ENCODE peak calls at places on chromosome 12, in four cellular contexts. One of them, this sample, is unnamed.

GRCh38 chr12:109598428-109598854 is 24.8 kb downstream of the MVK start:
- DNase-seq in H9: no peak
- DNase-seq in GM23338: no peak
- DNase-seq in activated CD8-positive, alpha-beta T cell treated with anti-CD3 and anti-CD28 coated beads for 36 hours: no peak
- DNase-seq in this sample: no peak

GRCh38 chr12:130480887-130481286 is 143.2 kb downstream of the PIWIL1 start:
- DNase-seq in activated CD8-positive, alpha-beta T cell treated with anti-CD3 and anti-CD28 coated beads for 36 hours: no peak
- DNase-seq in GM23338: no peak
- DNase-seq in H9: no peak
- DNase-seq in this sample: no peak

GRCh38 chr12:117507547-117507946 is 146.1 kb upstream of the NOS1 start:
- DNase-seq in GM23338: no peak
- DNase-seq in H9: no peak
- DNase-seq in activated CD8-positive, alpha-beta T cell treated with anti-CD3 and anti-CD28 coated beads for 36 hours: no peak
- DNase-seq in this sample: no peak

GRCh38 chr12:124453419-124454351 is 113.7 kb downstream of the NCOR2 start:
- DNase-seq in activated CD8-positive, alpha-beta T cell treated with anti-CD3 and anti-CD28 coated beads for 36 hours: peak
- DNase-seq in H9: no peak
- DNase-seq in GM23338: no peak
- DNase-seq in this sample: peak

GRCh38 chr12:90163975-90164374 is 455.3 kb upstream of the ATP2B1 start:
- DNase-seq in activated CD8-positive, alpha-beta T cell treated with anti-CD3 and anti-CD28 coated beads for 36 hours: peak
- DNase-seq in GM23338: peak
- DNase-seq in H9: no peak
- DNase-seq in this sample: no peak

GRCh38 chr12:132319359-132319950 is 9.9 kb downstream of the GALNT9 start:
- DNase-seq in GM23338: no peak
- DNase-seq in activated CD8-positive, alpha-beta T cell treated with anti-CD3 and anti-CD28 coated beads for 36 hours: no peak
- DNase-seq in H9: no peak
- DNase-seq in this sample: no peak

GRCh38 chr12:5493018-5493417 is 61.1 kb downstream of the NTF3 start:
- DNase-seq in H9: no peak
- DNase-seq in GM23338: peak
- DNase-seq in activated CD8-positive, alpha-beta T cell treated with anti-CD3 and anti-CD28 coated beads for 36 hours: no peak
- DNase-seq in this sample: no peak

GRCh38 chr12:92581579-92581978 is 121.2 kb upstream of the PLEKHG7 start:
- DNase-seq in H9: no peak
- DNase-seq in activated CD8-positive, alpha-beta T cell treated with anti-CD3 and anti-CD28 coated beads for 36 hours: no peak
- DNase-seq in GM23338: no peak
- DNase-seq in this sample: no peak

GRCh38 chr12:87756111-87756510 is 273.1 kb downstream of the C12orf50 start:
- DNase-seq in H9: no peak
- DNase-seq in activated CD8-positive, alpha-beta T cell treated with anti-CD3 and anti-CD28 coated beads for 36 hours: no peak
- DNase-seq in GM23338: no peak
- DNase-seq in this sample: no peak

GRCh38 chr12:45268672-45269406 is 52.9 kb downstream of the ANO6 start:
- DNase-seq in activated CD8-positive, alpha-beta T cell treated with anti-CD3 and anti-CD28 coated beads for 36 hours: no peak
- DNase-seq in GM23338: peak
- DNase-seq in H9: no peak
- DNase-seq in this sample: peak

GRCh38 chr12:88298761-88299242 is 156.7 kb downstream of the TMTC3 start:
- DNase-seq in GM23338: peak
- DNase-seq in H9: no peak
- DNase-seq in activated CD8-positive, alpha-beta T cell treated with anti-CD3 and anti-CD28 coated beads for 36 hours: peak
- DNase-seq in this sample: no peak

GRCh38 chr12:124518051-124518932 is 49.1 kb downstream of the NCOR2 start:
- DNase-seq in activated CD8-positive, alpha-beta T cell treated with anti-CD3 and anti-CD28 coated beads for 36 hours: no peak
- DNase-seq in H9: no peak
- DNase-seq in GM23338: no peak
- DNase-seq in this sample: no peak

GRCh38 chr12:86712425-86712843 is 456.2 kb upstream of the MGAT4C start:
- DNase-seq in GM23338: no peak
- DNase-seq in activated CD8-positive, alpha-beta T cell treated with anti-CD3 and anti-CD28 coated beads for 36 hours: no peak
- DNase-seq in H9: no peak
- DNase-seq in this sample: no peak

GRCh38 chr12:49705479-49706267 is 1.5 kb downstream of the FMNL3 start:
- DNase-seq in H9: peak
- DNase-seq in activated CD8-positive, alpha-beta T cell treated with anti-CD3 and anti-CD28 coated beads for 36 hours: peak
- DNase-seq in GM23338: peak
- DNase-seq in this sample: peak

GRCh38 chr12:95836185-95836609 is 22.6 kb upstream of the SNRPF start:
- DNase-seq in activated CD8-positive, alpha-beta T cell treated with anti-CD3 and anti-CD28 coated beads for 36 hours: no peak
- DNase-seq in H9: no peak
- DNase-seq in GM23338: no peak
- DNase-seq in this sample: no peak

DNA sequence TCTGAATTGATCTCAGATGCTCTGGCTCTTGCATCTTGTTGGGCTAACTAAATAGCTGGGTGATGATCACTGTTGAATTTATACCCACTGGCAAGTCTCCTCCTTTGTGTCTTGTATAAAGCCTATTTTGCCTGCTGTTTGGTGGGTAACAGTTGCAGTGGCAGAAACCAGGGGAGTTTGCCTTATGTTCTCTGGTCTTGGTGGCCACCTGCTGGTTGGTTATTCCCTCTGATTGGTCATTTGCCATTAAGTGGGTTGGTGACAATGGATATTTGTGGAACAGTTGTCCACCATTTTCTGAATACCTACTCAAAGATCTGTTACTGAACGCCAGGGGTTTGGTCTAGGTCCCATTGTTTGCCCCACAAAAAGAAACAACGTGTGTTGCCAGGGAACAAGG is 52.1 kb downstream of the AVPR1A start:
- DNase-seq in GM23338: peak
- DNase-seq in activated CD8-positive, alpha-beta T cell treated with anti-CD3 and anti-CD28 coated beads for 36 hours: no peak
- DNase-seq in H9: no peak
- DNase-seq in this sample: no peak
- TF ChIP-seq CTCF in GM23338: peak
- TF ChIP-seq CTCF in activated CD8-positive, alpha-beta T cell treated with anti-CD3 and anti-CD28 coated beads for 36 hours: no peak
- TF ChIP-seq CTCF in H9: peak
- TF ChIP-seq CTCF in this sample: no peak

GRCh38 chr12:47737936-47738335 is 12.6 kb upstream of the ENDOU start:
- DNase-seq in GM23338: no peak
- DNase-seq in activated CD8-positive, alpha-beta T cell treated with anti-CD3 and anti-CD28 coated beads for 36 hours: no peak
- DNase-seq in H9: no peak
- DNase-seq in this sample: peak

GRCh38 chr12:47735649-47736048 is 10.4 kb upstream of the ENDOU start:
- DNase-seq in GM23338: no peak
- DNase-seq in activated CD8-positive, alpha-beta T cell treated with anti-CD3 and anti-CD28 coated beads for 36 hours: no peak
- DNase-seq in H9: no peak
- DNase-seq in this sample: peak

GRCh38 chr12:47734725-47735480 is 9.6 kb upstream of the ENDOU start:
- DNase-seq in H9: peak
- DNase-seq in GM23338: peak
- DNase-seq in activated CD8-positive, alpha-beta T cell treated with anti-CD3 and anti-CD28 coated beads for 36 hours: no peak
- DNase-seq in this sample: no peak

GRCh38 chr12:47736216-47736615 is 10.9 kb upstream of the ENDOU start:
- DNase-seq in GM23338: no peak
- DNase-seq in activated CD8-positive, alpha-beta T cell treated with anti-CD3 and anti-CD28 coated beads for 36 hours: no peak
- DNase-seq in H9: no peak
- DNase-seq in this sample: no peak

GRCh38 chr12:47736877-47737676 is 11.8 kb upstream of the ENDOU start:
- DNase-seq in GM23338: no peak
- DNase-seq in activated CD8-positive, alpha-beta T cell treated with anti-CD3 and anti-CD28 coated beads for 36 hours: no peak
- DNase-seq in H9: peak
- DNase-seq in this sample: no peak
- TF ChIP-seq CTCF in GM23338: no peak
- TF ChIP-seq CTCF in activated CD8-positive, alpha-beta T cell treated with anti-CD3 and anti-CD28 coated beads for 36 hours: no peak
- TF ChIP-seq CTCF in H9: no peak
- TF ChIP-seq CTCF in this sample: no peak

DNA sequence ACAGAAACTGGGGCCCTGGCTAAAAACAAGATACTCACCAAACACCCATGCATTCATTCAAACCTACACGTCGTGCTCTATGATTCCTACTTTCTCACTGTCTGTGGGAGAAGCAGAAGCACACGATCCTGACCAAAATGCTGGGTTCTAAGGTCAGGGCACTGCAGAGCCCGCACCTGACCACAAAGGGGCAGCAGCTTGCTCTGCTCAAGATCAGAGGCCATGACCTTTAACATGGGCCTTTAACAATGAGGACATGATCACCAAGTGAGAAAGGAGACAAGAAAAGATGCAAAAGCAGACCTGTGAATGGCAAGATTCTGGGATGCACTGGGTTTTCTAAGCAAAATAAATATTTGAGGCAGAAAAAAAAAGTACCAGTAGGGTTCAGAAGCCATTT is 40.1 kb upstream of the VPS33A start:
- DNase-seq in H9: peak
- DNase-seq in activated CD8-positive, alpha-beta T cell treated with anti-CD3 and anti-CD28 coated beads for 36 hours: peak
- DNase-seq in GM23338: peak
- DNase-seq in this sample: no peak
- TF ChIP-seq CTCF in H9: peak
- TF ChIP-seq CTCF in activated CD8-positive, alpha-beta T cell treated with anti-CD3 and anti-CD28 coated beads for 36 hours: no peak
- TF ChIP-seq CTCF in GM23338: peak
- TF ChIP-seq CTCF in this sample: peak

GRCh38 chr12:30323008-30323407 is 372.7 kb downstream of the IPO8 start:
- DNase-seq in activated CD8-positive, alpha-beta T cell treated with anti-CD3 and anti-CD28 coated beads for 36 hours: no peak
- DNase-seq in H9: no peak
- DNase-seq in GM23338: no peak
- DNase-seq in this sample: no peak
- TF ChIP-seq CTCF in activated CD8-positive, alpha-beta T cell treated with anti-CD3 and anti-CD28 coated beads for 36 hours: no peak
- TF ChIP-seq CTCF in H9: no peak
- TF ChIP-seq CTCF in GM23338: no peak
- TF ChIP-seq CTCF in this sample: no peak

GRCh38 chr12:57474862-57475261 is 4.8 kb downstream of the ARHGAP9 start:
- DNase-seq in H9: no peak
- DNase-seq in activated CD8-positive, alpha-beta T cell treated with anti-CD3 and anti-CD28 coated beads for 36 hours: no peak
- DNase-seq in GM23338: no peak
- DNase-seq in this sample: no peak

GRCh38 chr12:57477710-57478681 is 1.7 kb downstream of the ARHGAP9 start:
- DNase-seq in H9: no peak
- DNase-seq in activated CD8-positive, alpha-beta T cell treated with anti-CD3 and anti-CD28 coated beads for 36 hours: peak
- DNase-seq in GM23338: no peak
- DNase-seq in this sample: peak

GRCh38 chr12:57475271-57476161 is 4.2 kb downstream of the ARHGAP9 start:
- DNase-seq in activated CD8-positive, alpha-beta T cell treated with anti-CD3 and anti-CD28 coated beads for 36 hours: peak
- DNase-seq in GM23338: peak
- DNase-seq in H9: peak
- DNase-seq in this sample: peak

GRCh38 chr12:57476993-57477709 is 2.5 kb downstream of the ARHGAP9 start:
- DNase-seq in activated CD8-positive, alpha-beta T cell treated with anti-CD3 and anti-CD28 coated beads for 36 hours: peak
- DNase-seq in GM23338: no peak
- DNase-seq in H9: no peak
- DNase-seq in this sample: no peak

DNA sequence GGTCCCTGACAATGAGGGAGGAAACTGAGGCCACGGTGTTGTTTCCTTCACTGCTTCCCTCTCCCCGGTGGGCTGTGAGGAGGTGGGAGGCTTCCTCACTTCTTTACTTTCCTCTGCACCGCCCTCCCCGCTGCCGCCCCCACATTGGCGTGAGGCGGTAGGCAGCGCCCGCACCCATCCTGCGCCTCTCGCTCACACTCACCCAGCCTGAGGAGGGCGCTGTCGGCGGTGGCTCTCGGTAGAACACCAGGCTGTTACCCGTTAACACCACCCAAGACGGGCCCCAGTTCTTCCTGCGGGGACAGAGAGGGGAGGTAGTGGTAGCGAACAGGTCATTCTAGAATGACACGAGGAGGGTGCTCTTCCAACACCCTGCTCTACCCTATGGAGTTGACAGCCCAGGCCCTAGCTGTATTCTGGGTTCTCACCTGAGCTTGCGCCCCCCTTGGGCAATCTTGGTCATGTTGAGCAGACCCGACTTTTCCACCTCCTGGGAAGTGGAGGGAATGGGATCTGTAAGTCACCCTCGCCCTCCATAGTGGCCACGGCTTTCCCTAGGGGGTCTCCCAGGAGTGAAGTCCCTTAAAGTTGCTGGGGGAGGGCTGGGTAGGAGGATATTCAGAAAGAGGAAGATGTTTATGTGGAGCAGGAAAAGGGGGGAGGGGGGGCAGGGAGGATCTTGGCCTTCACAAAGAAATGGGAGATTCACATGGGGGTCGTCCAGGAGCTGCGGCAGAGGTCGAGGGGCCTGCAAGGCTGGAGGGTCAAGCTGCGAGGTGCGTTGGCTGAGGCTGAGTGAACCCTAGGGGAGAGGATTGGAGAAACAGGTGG is 3.3 kb downstream of the ARHGAP9 start:
- DNase-seq in GM23338: peak
- DNase-seq in H9: peak
- DNase-seq in activated CD8-positive, alpha-beta T cell treated with anti-CD3 and anti-CD28 coated beads for 36 hours: peak
- DNase-seq in this sample: peak
- TF ChIP-seq CTCF in GM23338: peak
- TF ChIP-seq CTCF in H9: peak
- TF ChIP-seq CTCF in activated CD8-positive, alpha-beta T cell treated with anti-CD3 and anti-CD28 coated beads for 36 hours: peak
- TF ChIP-seq CTCF in this sample: peak

DNA sequence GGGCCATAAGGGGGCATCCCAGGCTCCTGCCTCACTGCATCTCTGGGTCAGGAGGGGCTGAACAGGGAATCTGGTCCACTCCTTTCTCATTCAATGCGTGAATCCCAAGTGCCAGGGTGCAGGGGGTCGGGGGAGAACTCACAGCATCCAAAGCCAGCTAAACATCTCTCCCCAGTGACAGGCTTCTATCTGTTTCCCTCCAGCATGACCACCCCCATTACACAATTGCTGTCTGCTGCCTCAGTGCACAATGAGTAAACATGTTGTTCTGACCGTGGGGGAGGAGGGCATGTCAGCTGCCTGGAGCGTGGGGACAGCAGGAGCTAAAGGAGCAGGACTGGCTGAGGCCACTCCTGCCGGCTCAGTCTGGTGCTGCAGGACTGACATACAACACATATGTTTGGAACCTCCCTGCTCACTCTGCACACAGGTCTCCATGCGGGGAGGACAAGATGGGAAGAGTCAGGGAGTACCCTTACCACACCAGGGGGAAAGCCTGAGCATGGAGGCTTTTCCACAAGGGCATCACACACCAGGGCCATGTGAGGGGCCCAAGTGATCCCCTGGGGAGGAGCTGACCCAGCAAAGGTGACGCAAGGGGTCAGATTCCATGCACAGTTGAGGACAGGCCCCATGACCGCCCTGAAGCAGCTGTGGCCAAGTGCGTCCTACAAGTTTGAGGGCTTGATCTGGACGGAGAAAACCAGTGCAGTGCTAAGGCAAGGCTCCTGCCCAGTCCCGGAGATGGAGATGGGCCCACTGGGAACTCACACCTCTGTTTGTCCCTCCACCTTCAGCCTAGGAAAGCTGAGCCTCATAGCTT is 1.4 kb downstream of the TNS2 start:
- DNase-seq in activated CD8-positive, alpha-beta T cell treated with anti-CD3 and anti-CD28 coated beads for 36 hours: no peak
- DNase-seq in GM23338: no peak
- DNase-seq in H9: no peak
- DNase-seq in this sample: no peak
- TF ChIP-seq CTCF in activated CD8-positive, alpha-beta T cell treated with anti-CD3 and anti-CD28 coated beads for 36 hours: no peak
- TF ChIP-seq CTCF in GM23338: no peak
- TF ChIP-seq CTCF in H9: no peak
- TF ChIP-seq CTCF in this sample: no peak

GRCh38 chr12:11650279-11650696 is 814 bp downstream of the ETV6 start:
- DNase-seq in H9: peak
- DNase-seq in activated CD8-positive, alpha-beta T cell treated with anti-CD3 and anti-CD28 coated beads for 36 hours: no peak
- DNase-seq in GM23338: peak
- DNase-seq in this sample: no peak

GRCh38 chr12:11649413-11650278 is at the start of gene ETV6:
- DNase-seq in H9: peak
- DNase-seq in GM23338: peak
- DNase-seq in activated CD8-positive, alpha-beta T cell treated with anti-CD3 and anti-CD28 coated beads for 36 hours: peak
- DNase-seq in this sample: peak

GRCh38 chr12:11651377-11651776 is 1.9 kb downstream of the ETV6 start:
- DNase-seq in GM23338: no peak
- DNase-seq in activated CD8-positive, alpha-beta T cell treated with anti-CD3 and anti-CD28 coated beads for 36 hours: peak
- DNase-seq in H9: no peak
- DNase-seq in this sample: no peak

GRCh38 chr12:11651785-11652184 is 2.3 kb downstream of the ETV6 start:
- DNase-seq in GM23338: no peak
- DNase-seq in activated CD8-positive, alpha-beta T cell treated with anti-CD3 and anti-CD28 coated beads for 36 hours: no peak
- DNase-seq in H9: no peak
- DNase-seq in this sample: no peak

GRCh38 chr12:11650697-11651281 is 1.3 kb downstream of the ETV6 start:
- DNase-seq in H9: no peak
- DNase-seq in GM23338: no peak
- DNase-seq in activated CD8-positive, alpha-beta T cell treated with anti-CD3 and anti-CD28 coated beads for 36 hours: peak
- DNase-seq in this sample: no peak
- TF ChIP-seq CTCF in H9: no peak
- TF ChIP-seq CTCF in GM23338: no peak
- TF ChIP-seq CTCF in activated CD8-positive, alpha-beta T cell treated with anti-CD3 and anti-CD28 coated beads for 36 hours: no peak
- TF ChIP-seq CTCF in this sample: no peak